ENCODE peak calls at places on chromosomes 16 and 17, in ten cellular contexts. R is heart left ventricle; O is right lobe of liver; Z is endothelial cell of umbilical vein; H is cardiac muscle cell; T is tibial nerve; V is upper lobe of left lung; N is adrenal gland; Q is heart right ventricle; A is CD8-positive, alpha-beta T cell. I is an unnamed sample.
A peak's percentile ranks its signal among the peaks of the same experiment; 100 is the strongest.

GRCh38 chr17:62030264-62030663 is 34.8 kb downstream of the MED13 start:
- DNase-seq in R (no peak), O (peak; percentile 56), Z (no peak), H (no peak), T (no peak), V (no peak), N (peak; percentile 23), Q (no peak), A (no peak), I (no peak)

GRCh38 chr17:34717092-34717491 is 137.7 kb downstream of the TMEM132E start:
- DNase-seq in R (no peak), O (no peak), Z (no peak), H (no peak), T (no peak), V (no peak), N (no peak), Q (no peak), A (no peak), I (no peak)

GRCh38 chr16:1871974-1872635 is at the start of gene MEIOB:
- DNase-seq in R (no peak), O (no peak), Z (peak; percentile 16), H (peak; percentile 59), T (no peak), V (peak; percentile 87), N (peak; percentile 35), Q (peak; percentile 16), A (no peak), I (no peak)

GRCh38 chr17:72967263-72967962 is 125.1 kb downstream of the SLC39A11 start:
- DNase-seq in R (no peak), O (no peak), Z (no peak), H (no peak), T (no peak), V (no peak), N (no peak), Q (no peak), A (no peak), I (no peak)

GRCh38 chr16:4016648-4017047 is 99.6 kb downstream of the ADCY9 start:
- DNase-seq in R (no peak), O (no peak), Z (no peak), H (no peak), T (no peak), V (no peak), N (no peak), Q (no peak), A (no peak), I (no peak)

GRCh38 chr17:38897671-38898290 is 27.6 kb upstream of the LASP1NB start:
- DNase-seq in R (no peak), O (no peak), Z (peak; percentile 46), H (no peak), T (no peak), V (no peak), N (no peak), Q (no peak), A (no peak), I (no peak)

GRCh38 chr16:9332574-9333148 is 241.2 kb downstream of the HAPSTR1 start:
- DNase-seq in R (no peak), O (no peak), Z (no peak), H (no peak), T (no peak), V (no peak), N (no peak), Q (no peak), A (no peak), I (no peak)

GRCh38 chr17:57633236-57633635 is 111.9 kb downstream of the CCDC182 start:
- DNase-seq in R (no peak), O (peak; percentile 21), Z (no peak), H (no peak), T (no peak), V (peak; percentile 55), N (no peak), Q (no peak), A (no peak), I (no peak)

GRCh38 chr17:77254961-77255741 is 114.4 kb downstream of the SEC14L1 start:
- DNase-seq in R (no peak), O (no peak), Z (peak; percentile 22), H (no peak), T (no peak), V (peak; percentile 82), N (peak; percentile 60), Q (no peak), A (no peak), I (no peak)

GRCh38 chr16:3171855-3172593 is 16.0 kb upstream of the OR1F1 start:
- DNase-seq in R (no peak), O (peak; percentile 37), Z (no peak), H (no peak), T (no peak), V (no peak), N (no peak), Q (no peak), A (no peak), I (no peak)

GRCh38 chr16:84178892-84179611 is 7.8 kb downstream of the TAF1C start:
- DNase-seq in R (no peak), O (no peak), Z (no peak), H (no peak), T (no peak), V (peak; percentile 75), N (no peak), Q (no peak), A (no peak), I (no peak)

GRCh38 chr17:82985973-82986372 is 93.4 kb upstream of the METRNL start:
- DNase-seq in R (no peak), O (no peak), Z (peak; percentile 49), H (peak; percentile 60), T (no peak), V (peak; percentile 74), N (no peak), Q (no peak), A (peak; percentile 82), I (peak; percentile 66)

GRCh38 chr17:82745524-82745923 is 6.3 kb upstream of the TBCD start:
- DNase-seq in R (no peak), O (peak; percentile 6), Z (no peak), H (no peak), T (no peak), V (no peak), N (no peak), Q (no peak), A (no peak), I (no peak)

GRCh38 chr17:65609303-65609702 is 47.9 kb upstream of the AXIN2 start:
- DNase-seq in R (no peak), O (no peak), Z (no peak), H (no peak), T (no peak), V (no peak), N (no peak), Q (no peak), A (no peak), I (no peak)
- H3K9me3 ChIP-seq in R (no peaks in the 10 kb centered on the region), O (no peaks in the 10 kb centered on the region), Z (no peaks in the 10 kb centered on the region), H (no peaks in the 10 kb centered on the region), T (no peaks in the 10 kb centered on the region), V (no peaks in the 10 kb centered on the region), N (no peaks in the 10 kb centered on the region), Q (no peaks in the 10 kb centered on the region), A (no peaks in the 10 kb centered on the region), I (no peaks in the 10 kb centered on the region)

GRCh38 chr16:20806168-20807050 is at the start of the genes ERI2 and REXO5:
- DNase-seq in R (peak; percentile 91), O (peak; percentile 94), Z (peak; percentile 94), H (peak; percentile 96), T (peak; percentile 86), V (peak; percentile 92), N (peak; percentile 91), Q (peak; percentile 90), A (peak; percentile 75), I (peak; percentile 58)
- H3K27ac ChIP-seq in R (peak within 1 kb of the TSS; percentile 86), O (peak within 1 kb of the TSS; percentile 82), Z (peak within 1 kb of the TSS; percentile 49), H (peak within 1 kb of the TSS; percentile 83), T (peak within 1 kb of the TSS; percentile 85), V (peak within 1 kb of the TSS; percentile 93), N (peak within 1 kb of the TSS; percentile 89), Q (peak within 1 kb of the TSS; percentile 89), A (peak within 1 kb of the TSS; percentile 42), I (peak within 1 kb of the TSS; percentile 49)

GRCh38 chr16:46777804-46778203 is 29.7 kb upstream of the MYLK3 start:
- DNase-seq in R (no peak), O (no peak), Z (no peak), H (no peak), T (no peak), V (peak; percentile 42), N (no peak), Q (no peak), A (no peak), I (no peak)

GRCh38 chr16:46772463-46772862 is 24.3 kb upstream of the MYLK3 start:
- DNase-seq in R (no peak), O (no peak), Z (no peak), H (no peak), T (no peak), V (no peak), N (no peak), Q (no peak), A (no peak), I (no peak)

GRCh38 chr16:46774743-46775177 is 26.6 kb upstream of the MYLK3 start:
- DNase-seq in R (no peak), O (no peak), Z (no peak), H (no peak), T (no peak), V (no peak), N (no peak), Q (no peak), A (no peak), I (no peak)

DNA sequence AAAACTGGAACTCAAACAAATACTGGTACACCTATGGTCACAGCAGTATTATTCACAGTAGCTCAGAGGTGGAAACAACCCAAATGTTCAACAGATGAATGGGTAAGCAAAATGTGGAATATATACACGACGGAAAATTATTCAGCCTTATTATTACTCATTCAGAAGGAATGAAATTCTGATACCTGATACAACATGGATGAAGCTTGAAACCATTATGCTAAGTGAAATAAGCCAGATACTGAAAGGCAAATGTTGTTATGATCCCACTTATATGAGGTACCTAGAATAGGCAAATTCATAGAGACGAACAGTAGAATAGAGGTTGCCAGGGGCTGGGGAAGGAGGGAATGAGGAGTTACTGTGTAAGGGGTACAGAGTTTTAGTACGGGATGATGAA is 27.1 kb upstream of the MYLK3 start:
- DNase-seq in R (no peak), O (no peak), Z (no peak), H (no peak), T (no peak), V (no peak), N (no peak), Q (no peak), A (no peak), I (no peak)
- H3K9me3 ChIP-seq in R (no peaks in the 10 kb centered on the region), O (no peaks in the 10 kb centered on the region), Z (no peaks in the 10 kb centered on the region), H (no peaks in the 10 kb centered on the region), T (no peaks in the 10 kb centered on the region), V (no peaks in the 10 kb centered on the region), N (no peaks in the 10 kb centered on the region), Q (no peaks in the 10 kb centered on the region), A (no peaks in the 10 kb centered on the region), I (no peaks in the 10 kb centered on the region)

DNA sequence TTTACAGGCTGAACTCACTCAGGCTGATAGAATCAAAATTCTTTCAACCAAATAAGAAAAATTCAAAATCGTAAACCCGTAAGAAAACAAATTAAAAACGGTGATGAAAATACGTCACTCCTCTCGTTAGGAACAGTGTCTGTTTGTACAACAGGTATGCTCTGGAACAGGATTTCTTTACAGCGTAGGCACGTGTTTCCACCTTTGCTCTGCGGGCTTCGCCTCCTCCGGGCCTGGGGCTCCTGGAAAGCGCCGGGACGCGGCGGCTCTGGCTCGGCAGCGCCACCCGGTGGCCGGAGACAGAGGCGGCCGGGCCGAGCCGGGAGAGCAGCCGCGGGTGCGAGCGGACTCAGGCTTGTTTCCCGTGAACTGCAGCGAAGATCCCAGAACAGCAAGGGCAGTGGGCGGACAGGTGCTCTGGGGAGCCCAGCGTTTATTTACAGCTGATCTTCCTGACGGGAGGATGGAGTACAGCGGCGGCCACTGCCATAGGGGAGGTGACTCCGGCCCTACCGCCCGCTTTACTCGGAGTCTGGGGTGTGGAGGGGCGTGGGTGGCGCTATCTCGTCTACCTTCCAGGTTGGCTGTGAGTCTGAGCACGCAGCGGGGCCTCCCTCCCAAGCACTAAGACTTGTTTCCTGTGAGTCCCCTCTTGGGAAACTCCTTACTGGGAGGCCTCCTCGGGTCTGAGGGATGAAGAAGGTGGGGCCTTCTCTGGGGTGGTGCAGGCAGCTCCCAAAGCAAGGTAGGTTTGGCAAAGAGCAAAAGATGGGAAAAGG is 40.5 kb upstream of the ATP2A3 start:
- DNase-seq in R (peak; percentile 57), O (peak; percentile 67), Z (peak; percentile 49), H (peak; percentile 81), T (no peak), V (peak; percentile 94), N (no peak), Q (peak; percentile 62), A (peak; percentile 55), I (peak; percentile 48)
- H3K27ac ChIP-seq in R (no peak overlapping the region), O (no peak overlapping the region), Z (no peak overlapping the region), H (no peak overlapping the region), T (no peak overlapping the region), V (peak overlapping the region; percentile 70), N (no peak overlapping the region), Q (no peak overlapping the region), A (no peak overlapping the region), I (no peak overlapping the region)

I was measured in CD4-positive, alpha-beta T cell.